ENCODE peak calls at places on chromosome 6, in nine cellular contexts. J is activated T-helper 2 cell treated with anti-CD3 and anti-CD28 coated beads, Interferon-gamma antibody, Interleukin-2, Interleukin-4, amounts not matched to agents 10 μg/mL and 5 μg/mL and 100 μg/mL, durations not matched to agents 14 hours and 24 hours and 36 hours; E is HT-29; D is MV-4-11; N is activated CD8-positive, alpha-beta T cell treated with anti-CD3 and anti-CD28 coated beads, Interleukin-2, amount 10 ng/mL, durations not matched to agents 7 days and 5 days; Y is NCI-H526 treated with DMSO at 0.1 percent for 48 hours; G is activated T-cell treated with anti-CD3 and anti-CD28 coated beads, Interleukin-2, amount 50 U/mL, for 4 hours; H is kidney glomerular epithelial cell; W is effector CD4-positive, alpha-beta T cell. Z is an unnamed sample.
A peak's percentile ranks its signal among the peaks of the same experiment; 100 is the strongest.

GRCh38 chr6:72619883-72620696 is 1.8 kb upstream of the KCNQ5 start:
- DNase-seq in N (peak; percentile 72), W (peak; percentile 46), G (peak; percentile 73), E (no peak), J (peak; percentile 61), Y (peak; percentile 26), D (peak; percentile 42), H (no peak), Z (no peak)

GRCh38 chr6:129312865-129313264 is 397.1 kb downstream of the ARHGAP18 start:
- DNase-seq in N (no peak), W (no peak), Y (no peak), J (no peak), D (no peak), G (no peak), E (peak; percentile 76), H (peak; percentile 68), Z (no peak)

GRCh38 chr6:23656826-23657225 is 469.2 kb upstream of the NRSN1 start:
- DNase-seq in W (no peak), N (no peak), D (no peak), E (no peak), H (no peak), J (no peak), Y (no peak), G (no peak), Z (no peak)

GRCh38 chr6:25337004-25337403 is 57.8 kb downstream of the CARMIL1 start:
- DNase-seq in H (no peak), N (no peak), D (no peak), Y (no peak), J (no peak), W (no peak), E (no peak), G (no peak), Z (no peak)

GRCh38 chr6:24673625-24674024 is 6.7 kb downstream of the ACOT13 start:
- DNase-seq in Y (no peak), N (no peak), H (no peak), E (no peak), W (no peak), D (peak; percentile 15), G (no peak), J (no peak), Z (no peak)

GRCh38 chr6:16956371-16956770 is 145.5 kb upstream of the STMND1 start:
- DNase-seq in G (no peak), N (no peak), D (no peak), E (no peak), J (no peak), H (no peak), Y (no peak), W (no peak), Z (no peak)

GRCh38 chr6:134472046-134472445 is 154.1 kb upstream of the SGK1 start:
- DNase-seq in J (no peak), N (no peak), H (no peak), W (no peak), Y (no peak), E (no peak), G (no peak), D (no peak), Z (no peak)

GRCh38 chr6:168834814-168835213 is 393.8 kb downstream of the SMOC2 start:
- DNase-seq in J (no peak), G (no peak), D (no peak), W (no peak), Y (no peak), H (no peak), N (no peak), E (peak; percentile 41), Z (no peak)

GRCh38 chr6:54493138-54493537 is 184.9 kb downstream of the TINAG start:
- DNase-seq in E (no peak), W (no peak), G (no peak), Y (no peak), J (no peak), D (no peak), H (peak; percentile 56), N (no peak), Z (peak; percentile 81)

GRCh38 chr6:132466952-132467351 is 46.0 kb downstream of the STX7 start:
- DNase-seq in Y (no peak), H (no peak), J (no peak), D (peak; percentile 0), W (no peak), E (no peak), G (no peak), N (no peak), Z (no peak)

GRCh38 chr6:4812068-4812467 is 35.9 kb downstream of the CDYL start:
- DNase-seq in H (no peak), E (no peak), Y (no peak), W (no peak), N (no peak), J (no peak), G (no peak), D (peak; percentile 35), Z (no peak)

GRCh38 chr6:36998723-36999466 is 6.6 kb upstream of the FGD2 start:
- DNase-seq in D (no peak), Y (peak; percentile 49), J (no peak), G (no peak), W (no peak), N (no peak), H (peak; percentile 35), E (no peak), Z (no peak)

GRCh38 chr6:106141441-106142237 is 55.5 kb downstream of the PRDM1 start:
- DNase-seq in N (peak; percentile 85), W (no peak), E (no peak), G (peak; percentile 60), D (peak; percentile 86), J (peak; percentile 35), H (no peak), Y (no peak), Z (no peak)

GRCh38 chr6:1286972-1287600 is 24.8 kb upstream of the FOXQ1 start:
- DNase-seq in G (no peak), W (no peak), H (peak; percentile 76), N (no peak), J (no peak), D (peak; percentile 100), Y (no peak), E (peak; percentile 90), Z (peak; percentile 7)

GRCh38 chr6:227074-227782 is 65.1 kb upstream of the DUSP22 start:
- DNase-seq in H (no peak), D (no peak), J (no peak), N (no peak), G (no peak), Y (no peak), E (no peak), W (no peak), Z (no peak)

GRCh38 chr6:15523679-15524630 is 138.9 kb downstream of the DTNBP1 start:
- DNase-seq in W (no peak), D (no peak), Y (no peak), N (no peak), J (no peak), E (no peak), G (no peak), H (no peak), Z (no peak)

GRCh38 chr6:20877008-20877937 is 343.0 kb downstream of the CDKAL1 start:
- DNase-seq in W (no peak), D (peak; percentile 90), E (peak; percentile 91), Y (peak; percentile 16), G (no peak), H (peak; percentile 96), J (no peak), N (no peak), Z (peak; percentile 28)

Z was measured in NCI-H460.